ENCODE peak calls at places on chromosome 1, in five cellular contexts. U is mesendoderm, J is OCI-LY7, T is adipocyte, B is heart right ventricle. R is an unnamed sample. For H3K4me1, the result is how much of the 10 kb centered on the place peaks cover.

GRCh38 chr1:218886472-218886871 is 287.2 kb upstream of the LYPLAL1 start:
- DNase-seq in U (no peak), J (no peak), T (peak), B (peak), R (no peak)

GRCh38 chr1:101820080-101820479 is 176.6 kb downstream of the OLFM3 start:
- DNase-seq in U (peak), J (peak), T (peak), B (peak), R (peak)

GRCh38 chr1:198936371-198937083 is 297.7 kb downstream of the PTPRC start:
- DNase-seq in U (no peak), J (peak), T (peak), B (no peak), R (no peak)

GRCh38 chr1:234499119-234500039 is 20.4 kb upstream of the TARBP1 start:
- DNase-seq in U (peak), J (peak), T (peak), B (peak), R (peak)

GRCh38 chr1:218743861-218744505 is 398.8 kb downstream of the TGFB2 start:
- DNase-seq in U (no peak), J (no peak), T (no peak), B (no peak), R (no peak)

GRCh38 chr1:43586136-43586726 is 55.5 kb downstream of the PTPRF start:
- DNase-seq in U (no peak), J (no peak), T (no peak), B (no peak), R (no peak)

GRCh38 chr1:94778808-94779207 is 41.3 kb upstream of the SLC44A3 start:
- DNase-seq in U (no peak), J (no peak), T (peak), B (no peak), R (no peak)

GRCh38 chr1:241336335-241336734 is 20.7 kb downstream of the RGS7 start:
- DNase-seq in U (no peak), J (no peak), T (peak), B (no peak), R (no peak)

GRCh38 chr1:38068220-38068979 is 21.8 kb upstream of the POU3F1 start:
- DNase-seq in U (no peak), J (no peak), T (no peak), B (no peak), R (no peak)

GRCh38 chr1:200302893-200303250 is 107.0 kb downstream of the ZNF281 start:
- DNase-seq in U (peak), J (no peak), T (no peak), B (no peak), R (peak)

GRCh38 chr1:154840557-154841176 is 29.4 kb downstream of the KCNN3 start:
- DNase-seq in U (peak), J (no peak), T (no peak), B (no peak), R (no peak)

GRCh38 chr1:198889102-198889501 is 250.3 kb downstream of the PTPRC start:
- DNase-seq in U (no peak), J (no peak), T (no peak), B (no peak), R (no peak)

GRCh38 chr1:233032916-233033315 is 82.5 kb downstream of the NTPCR start:
- DNase-seq in U (no peak), J (no peak), T (no peak), B (no peak), R (no peak)

GRCh38 chr1:110281363-110282290 is 57.5 kb upstream of the RBM15 start:
- DNase-seq in U (no peak), J (no peak), T (no peak), B (no peak), R (no peak)

GRCh38 chr1:221911714-221912113 is 169.8 kb upstream of the DUSP10 start:
- DNase-seq in U (no peak), J (no peak), T (no peak), B (no peak), R (no peak)

GRCh38 chr1:197269053-197269452 is 1.0 kb downstream of the CRB1 start:
- DNase-seq in U (no peak), J (no peak), T (no peak), B (peak), R (peak)

GRCh38 chr1:114219247-114219872 is 65.7 kb upstream of the SYT6 start:
- DNase-seq in U (peak), J (no peak), T (peak), B (no peak), R (peak)

GRCh38 chr1:99943238-99943794 is 26.5 kb upstream of the SLC35A3 start:
- DNase-seq in U (peak), J (no peak), T (peak), B (no peak), R (no peak)

GRCh38 chr1:154497026-154497806 is 4.8 kb upstream of the TDRD10 start:
- DNase-seq in U (peak), J (peak), T (no peak), B (peak), R (peak)

GRCh38 chr1:221162352-221162751 is 283.1 kb downstream of the HLX start:
- DNase-seq in U (no peak), J (no peak), T (no peak), B (no peak), R (no peak)

GRCh38 chr1:224497714-224498573 is 63.3 kb upstream of the WDR26 start:
- DNase-seq in U (peak), J (peak), T (peak), B (peak), R (peak)

GRCh38 chr1:197965132-197965707 is 48.0 kb downstream of the LHX9 start:
- DNase-seq in U (no peak), J (no peak), T (no peak), B (no peak), R (no peak)

GRCh38 chr1:219088778-219089557 is 84.7 kb upstream of the LYPLAL1 start:
- DNase-seq in U (peak), J (no peak), T (peak), B (peak), R (no peak)

GRCh38 chr1:152501704-152502103 is 8.9 kb upstream of the LCE5A start:
- DNase-seq in U (no peak), J (no peak), T (no peak), B (no peak), R (no peak)

GRCh38 chr1:161115132-161115711 is 2.6 kb downstream of the PFDN2 start:
- DNase-seq in U (peak), J (no peak), T (no peak), B (no peak), R (no peak)

GRCh38 chr1:215143497-215143896 is 61.0 kb downstream of the KCNK2 start:
- DNase-seq in U (no peak), J (no peak), T (no peak), B (no peak), R (no peak)

GRCh38 chr1:6594977-6595740 is 7.5 kb downstream of the KLHL21 start:
- DNase-seq in U (no peak), J (no peak), T (no peak), B (no peak), R (peak)

GRCh38 chr1:230285351-230285750 is 140.8 kb downstream of the PGBD5 start:
- DNase-seq in U (no peak), J (no peak), T (no peak), B (no peak), R (no peak)

GRCh38 chr1:206709772-206710456 is 25.2 kb downstream of the MAPKAPK2 start:
- DNase-seq in U (peak), J (no peak), T (no peak), B (no peak), R (no peak)

GRCh38 chr1:23544444-23545389 is 13.7 kb upstream of the E2F2 start:
- DNase-seq in U (peak), J (peak), T (peak), B (peak), R (peak)

GRCh38 chr1:115258302-115258866 is 79.7 kb downstream of the NGF start:
- DNase-seq in U (peak), J (no peak), T (peak), B (no peak), R (no peak)

GRCh38 chr1:234716907-234717375 is 107.0 kb upstream of the IRF2BP2 start:
- DNase-seq in U (no peak), J (no peak), T (no peak), B (no peak), R (no peak)

GRCh38 chr1:210291786-210292275 is 36.9 kb upstream of the HHAT start:
- DNase-seq in U (no peak), J (no peak), T (peak), B (peak), R (no peak)

GRCh38 chr1:168613038-168613451 is 36.6 kb downstream of the XCL1 start:
- DNase-seq in U (peak), J (no peak), T (no peak), B (no peak), R (no peak)

GRCh38 chr1:153705484-153705883 is 22.4 kb upstream of the INTS3 start:
- DNase-seq in U (peak), J (no peak), T (no peak), B (no peak), R (peak)

GRCh38 chr1:214658785-214659184 is 55.8 kb downstream of the CENPF start:
- DNase-seq in U (peak), J (no peak), T (peak), B (no peak), R (peak)

GRCh38 chr1:187696092-187696491 is 867.3 kb downstream of the PLA2G4A start:
- DNase-seq in U (no peak), J (no peak), T (no peak), B (no peak), R (no peak)

GRCh38 chr1:47178020-47178419 is 11.8 kb downstream of the PDZK1IP1 start:
- DNase-seq in U (no peak), J (no peak), T (no peak), B (no peak), R (no peak)

GRCh38 chr1:44905276-44905675 is 62.2 kb upstream of the PTCH2 start:
- DNase-seq in U (no peak), J (no peak), T (no peak), B (no peak), R (no peak)

GRCh38 chr1:233668725-233669294 is 54.9 kb downstream of the KCNK1 start:
- DNase-seq in U (no peak), J (no peak), T (no peak), B (no peak), R (no peak)

DNA sequence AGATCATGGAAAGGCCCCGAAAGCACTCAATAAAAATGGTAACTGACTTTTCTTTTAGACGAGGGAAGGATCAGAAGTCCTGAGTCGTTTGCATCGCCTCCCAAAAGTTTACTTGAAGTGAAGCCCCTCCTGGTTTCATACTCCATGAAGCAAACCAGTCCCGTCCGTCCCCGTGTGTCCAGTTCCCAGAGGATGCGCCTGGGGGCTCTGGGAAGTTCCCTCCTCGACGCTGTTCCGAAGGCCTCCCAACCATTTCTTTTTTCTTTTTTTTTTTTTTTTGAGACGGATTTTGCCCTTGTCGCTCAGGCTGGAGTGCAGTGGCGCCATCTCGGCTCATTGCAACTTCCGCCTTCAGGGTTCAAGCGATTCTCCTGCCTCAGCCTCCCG is 661 bp upstream of the OSCP1 start:
- DNase-seq in U (no peak), J (no peak), T (no peak), B (no peak), R (no peak)
- H3K4me1 ChIP-seq in U (under half), J (under half), T (under half), B (under half), R (under half)

GRCh38 chr1:107536266-107536665 is 395.4 kb downstream of the NTNG1 start:
- DNase-seq in U (no peak), J (no peak), T (no peak), B (no peak), R (no peak)
- H3K4me1 ChIP-seq in U (under half), J (under half), T (under half), B (under half), R (under half)

GRCh38 chr1:57272150-57272549 is 151.7 kb downstream of the DAB1 start:
- DNase-seq in U (no peak), J (no peak), T (no peak), B (no peak), R (no peak)
- H3K4me1 ChIP-seq in U (under half), J (under half), T (under half), B (under half), R (under half)

DNA sequence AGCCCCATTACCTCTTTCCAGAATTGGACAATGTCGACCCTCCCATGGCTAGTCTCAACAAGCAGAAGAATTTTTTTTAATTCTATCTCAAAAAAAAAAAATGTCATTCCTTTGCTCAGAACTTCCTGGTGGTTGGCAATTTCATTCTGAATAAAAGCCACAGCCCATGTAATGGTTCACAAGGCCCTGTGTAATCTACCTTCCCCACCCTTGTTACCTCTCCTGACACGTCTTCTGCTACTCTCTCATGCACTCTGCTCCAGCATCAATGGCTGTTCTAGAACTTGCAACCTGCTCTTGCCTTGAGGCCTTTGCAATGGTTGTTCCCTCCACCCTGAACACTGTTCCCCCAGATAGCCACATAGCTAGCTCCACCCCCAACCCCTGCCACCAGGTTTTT is 25.4 kb downstream of the NUAK2 start:
- DNase-seq in U (no peak), J (no peak), T (no peak), B (no peak), R (no peak)
- H3K4me1 ChIP-seq in U (under half), J (half or more), T (under half), B (under half), R (under half)

GRCh38 chr1:167237000-167237399 is 16.3 kb downstream of the POU2F1 start:
- DNase-seq in U (no peak), J (no peak), T (no peak), B (no peak), R (no peak)

GRCh38 chr1:167230437-167230836 is 9.8 kb downstream of the POU2F1 start:
- DNase-seq in U (no peak), J (no peak), T (no peak), B (no peak), R (no peak)

GRCh38 chr1:167229719-167230385 is 9.2 kb downstream of the POU2F1 start:
- DNase-seq in U (no peak), J (no peak), T (no peak), B (no peak), R (no peak)

GRCh38 chr1:167232801-167233200 is 12.1 kb downstream of the POU2F1 start:
- DNase-seq in U (no peak), J (no peak), T (no peak), B (no peak), R (no peak)

GRCh38 chr1:167233373-167233772 is 12.7 kb downstream of the POU2F1 start:
- DNase-seq in U (no peak), J (no peak), T (no peak), B (no peak), R (no peak)
- H3K4me1 ChIP-seq in U (under half), J (under half), T (under half), B (under half), R (under half)